ENCODE peak calls at places on chromosomes 2 and 18, in four cellular contexts. U is uterus, V is esophagus squamous epithelium, N is transverse colon. M is an unnamed sample.

GRCh38 chr18:73824684-73825083 is 322.9 kb downstream of the FBXO15 start:
- DNase-seq in U (no peak), V (no peak), N (no peak), M (no peak)

GRCh38 chr2:76749858-76750257 is 772.3 kb downstream of the LRRTM4 start:
- DNase-seq in U (no peak), V (no peak), N (no peak), M (no peak)

GRCh38 chr18:74896390-74896991 is 298.8 kb downstream of the ZNF407 start:
- DNase-seq in U (no peak), V (no peak), N (peak; percentile 55), M (no peak)

GRCh38 chr18:3500016-3500415 is 50.0 kb downstream of the TGIF1 start:
- DNase-seq in U (no peak), V (no peak), N (no peak), M (no peak)

GRCh38 chr2:46146866-46147502 is 150.2 kb upstream of the EPAS1 start:
- DNase-seq in U (no peak), V (no peak), N (no peak), M (no peak)

GRCh38 chr2:71576541-71576940 is 123.2 kb downstream of the DYSF start:
- DNase-seq in U (no peak), V (no peak), N (no peak), M (no peak)

GRCh38 chr2:125721072-125721721 is 934.8 kb upstream of the GYPC start:
- DNase-seq in U (no peak), V (no peak), N (no peak), M (no peak)

GRCh38 chr2:160232905-160233475 is 32.9 kb upstream of the ITGB6 start:
- DNase-seq in U (no peak), V (no peak), N (no peak), M (no peak)

GRCh38 chr18:76489081-76489480 is 6.0 kb downstream of the ZNF516 start:
- DNase-seq in U (no peak), V (no peak), N (no peak), M (no peak)

GRCh38 chr2:117613101-117613500 is 201.4 kb upstream of the DDX18 start:
- DNase-seq in U (no peak), V (no peak), N (no peak), M (no peak)

GRCh38 chr2:40471868-40472267 is 20.0 kb upstream of the SLC8A1 start:
- DNase-seq in U (no peak), V (no peak), N (no peak), M (no peak)

GRCh38 chr2:104361414-104361813 is 492.5 kb upstream of the POU3F3 start:
- DNase-seq in U (no peak), V (no peak), N (no peak), M (no peak)

GRCh38 chr2:24022975-24023575 is 13.2 kb downstream of the MFSD2B start:
- DNase-seq in U (no peak), V (no peak), N (no peak), M (no peak)

GRCh38 chr2:24025264-24025663 is 15.4 kb downstream of the MFSD2B start:
- DNase-seq in U (no peak), V (no peak), N (no peak), M (no peak)

GRCh38 chr2:24026233-24026632 is 16.3 kb downstream of the MFSD2B start:
- DNase-seq in U (no peak), V (no peak), N (no peak), M (no peak)

GRCh38 chr2:24022324-24022974 is 12.6 kb downstream of the MFSD2B start:
- DNase-seq in U (no peak), V (no peak), N (no peak), M (no peak)

DNA sequence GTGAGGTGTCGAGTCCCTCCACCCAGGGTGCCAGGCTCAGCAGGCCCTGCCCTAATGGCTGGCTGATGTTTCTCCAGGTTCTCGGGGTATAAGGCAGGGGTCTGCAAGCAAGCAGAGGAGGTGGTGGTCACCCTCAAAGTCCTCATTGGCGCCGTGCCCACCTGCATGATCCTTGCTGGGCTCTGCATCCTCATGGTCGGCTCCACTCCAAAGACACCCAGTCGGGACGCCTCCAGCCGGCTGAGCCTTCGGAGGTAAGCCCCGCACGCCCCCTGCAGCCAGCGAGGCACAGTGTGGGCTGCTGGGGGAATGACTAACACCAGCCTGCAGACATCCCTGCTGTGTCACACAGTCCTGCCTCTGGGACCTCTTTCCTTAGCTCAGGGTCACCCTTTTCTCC is 14.1 kb downstream of the MFSD2B start:
- DNase-seq in U (no peak), V (no peak), N (no peak), M (no peak)
- TF ChIP-seq POLR2A in U (no peak), V (no peak), N (no peak), M (no peak)

DNA sequence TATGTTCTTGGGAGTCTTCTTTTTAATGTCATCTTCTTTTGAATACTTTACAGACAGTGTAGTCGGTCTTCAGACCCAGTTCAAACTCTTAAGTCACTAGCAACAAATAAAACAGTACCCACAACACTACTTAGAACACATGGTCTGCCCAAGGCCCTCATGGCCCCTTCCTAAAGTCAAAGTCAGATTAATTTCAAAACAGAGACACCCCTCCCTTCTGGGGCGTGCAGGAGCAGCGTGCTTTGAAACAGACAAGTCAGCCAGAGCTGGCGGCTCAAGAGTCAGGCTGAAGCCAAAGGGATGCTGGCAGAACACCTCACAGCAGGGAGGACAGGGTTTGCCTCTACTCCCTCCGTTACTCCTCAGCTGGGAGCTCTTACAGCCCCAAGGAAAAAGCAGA is 77.5 kb downstream of the TFCP2L1 start:
- DNase-seq in U (no peak), V (no peak), N (no peak), M (no peak)
- TF ChIP-seq POLR2A in U (no peak), V (no peak), N (no peak), M (no peak)

DNA sequence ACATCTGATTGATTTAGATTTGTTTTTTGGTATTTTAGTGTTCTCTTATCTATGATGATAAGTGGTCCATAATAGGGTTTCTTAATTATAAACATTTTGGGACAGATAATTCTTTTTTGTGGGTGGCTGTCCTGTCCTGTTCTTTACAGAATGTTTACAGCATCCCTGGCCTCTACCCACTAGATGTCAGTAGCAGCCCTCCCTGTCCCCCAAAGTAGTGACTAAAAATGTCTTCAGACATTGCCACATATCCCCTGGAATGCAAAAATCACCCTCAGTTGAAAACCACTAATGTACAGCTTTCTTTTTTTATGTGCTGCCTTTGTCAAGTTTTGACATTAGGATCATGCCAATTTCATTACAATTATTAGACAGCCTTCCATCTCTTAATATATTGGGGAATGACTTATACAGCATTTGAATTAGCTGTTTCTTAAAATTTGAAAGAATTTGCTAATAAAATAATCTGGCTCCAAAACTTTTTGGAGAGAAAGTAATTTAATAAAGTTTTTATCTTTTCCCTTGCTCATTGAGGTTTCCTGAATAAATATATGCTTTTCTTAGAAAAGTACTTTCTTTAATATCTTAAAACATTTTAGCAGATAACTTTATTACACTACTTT is 19.5 kb downstream of the WIPF1 start:
- DNase-seq in U (no peak), V (no peak), N (no peak), M (no peak)
- TF ChIP-seq POLR2A in U (no peak), V (no peak), N (no peak), M (no peak)

GRCh38 chr2:73828818-73829570 is at the start of gene STAMBP:
- DNase-seq in U (peak; percentile 98), V (peak; percentile 67), N (peak; percentile 98), M (peak; percentile 70)
- TF ChIP-seq POLR2A in U (peak; percentile 60), V (peak; percentile 32), N (peak; percentile 76), M (peak; percentile 61)

DNA sequence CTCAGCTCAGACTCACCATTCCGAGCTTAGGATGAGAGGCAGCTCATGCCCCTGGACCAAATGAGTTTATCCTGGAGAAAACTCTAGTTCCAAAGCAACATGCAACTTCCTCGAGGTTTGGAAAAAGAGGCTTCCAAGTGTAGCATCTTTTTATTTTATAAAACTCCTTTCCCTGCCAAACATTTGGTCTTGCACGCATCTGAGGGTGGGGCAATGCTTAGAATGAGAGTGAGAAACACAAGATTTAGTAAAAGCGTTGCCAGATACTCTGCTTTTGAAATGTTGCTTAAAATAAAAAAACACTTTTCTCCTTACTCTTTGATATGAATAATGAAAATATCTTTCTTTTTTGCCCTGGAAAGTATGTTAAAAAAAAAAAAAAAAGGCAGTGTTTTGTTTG is 151.5 kb downstream of the NCKAP5 start:
- DNase-seq in U (no peak), V (no peak), N (no peak), M (no peak)
- TF ChIP-seq POLR2A in U (no peak), V (no peak), N (no peak), M (no peak)